ENCODE peak calls at places on chromosomes 11 and 22, in six cellular contexts. B is NB4, P is A549, T is IMR-90, E is sigmoid colon, M is adrenal gland. V is an unnamed sample.
A peak's percentile ranks its signal among the peaks of the same experiment; 100 is the strongest.

GRCh38 chr22:37404126-37404525 is 23.2 kb downstream of the ELFN2 start:
- DNase-seq in B (no peak), P (no peak), T (no peak), E (no peak), M (no peak), V (no peak)

GRCh38 chr11:125968363-125968762 is 22.5 kb downstream of the VSIG10L2 start:
- DNase-seq in B (peak; percentile 84), P (no peak), T (no peak), E (no peak), M (no peak), V (no peak)

GRCh38 chr11:101862410-101863233 is 52.2 kb upstream of the CEP126 start:
- DNase-seq in B (peak; percentile 31), P (peak; percentile 44), T (peak; percentile 79), E (no peak), M (peak; percentile 20), V (peak; percentile 36)

GRCh38 chr22:19848298-19849224 is 6.1 kb downstream of the GNB1L start:
- DNase-seq in B (no peak), P (peak; percentile 21), T (no peak), E (peak; percentile 59), M (peak; percentile 73), V (no peak)

GRCh38 chr11:83836883-83837654 is 550.9 kb upstream of the CCDC90B start:
- DNase-seq in B (peak; percentile 63), P (peak; percentile 57), T (peak; percentile 50), E (peak; percentile 73), M (peak; percentile 44), V (peak; percentile 29)

GRCh38 chr11:86926975-86927374 is 28.2 kb downstream of the FZD4 start:
- DNase-seq in B (no peak), P (no peak), T (peak; percentile 44), E (no peak), M (peak; percentile 33), V (no peak)

GRCh38 chr11:19660076-19660475 is 52.6 kb upstream of the NAV2 start:
- DNase-seq in B (peak; percentile 62), P (peak; percentile 72), T (peak; percentile 85), E (no peak), M (no peak), V (no peak)

GRCh38 chr11:73787051-73787642 is 527 bp upstream of the MRPL48 start:
- DNase-seq in B (no peak), P (no peak), T (no peak), E (no peak), M (no peak), V (peak; percentile 31)

GRCh38 chr22:21695432-21696085 is 29.7 kb downstream of the PPIL2 start:
- DNase-seq in B (no peak), P (no peak), T (no peak), E (no peak), M (no peak), V (no peak)

GRCh38 chr11:33736148-33736809 is at the start of gene CD59:
- DNase-seq in B (peak; percentile 91), P (peak; percentile 93), T (peak; percentile 88), E (peak; percentile 98), M (peak; percentile 97), V (peak; percentile 96)
- TF ChIP-seq POLR2A in B (peak; percentile 76), P (peak; percentile 83), T (peak; percentile 91), E (peak; percentile 81), M (no peak), V (peak; percentile 76)

GRCh38 chr22:35128637-35129036 is 62.7 kb downstream of the ISX start:
- DNase-seq in B (no peak), P (no peak), T (no peak), E (no peak), M (no peak), V (no peak)
- TF ChIP-seq POLR2A in B (no peak), P (no peak), T (no peak), E (no peak), M (no peak), V (no peak)

GRCh38 chr22:40410272-40410671 is 39.9 kb downstream of the SGSM3 start:
- DNase-seq in B (no peak), P (no peak), T (no peak), E (no peak), M (no peak), V (no peak)
- TF ChIP-seq POLR2A in B (no peak), P (no peak), T (no peak), E (no peak), M (no peak), V (no peak)

GRCh38 chr11:16773981-16774710 is 35.7 kb downstream of the C11orf58 start:
- DNase-seq in B (no peak), P (no peak), T (no peak), E (no peak), M (no peak), V (no peak)

GRCh38 chr11:16777576-16777975 is 39.1 kb downstream of the C11orf58 start:
- DNase-seq in B (no peak), P (no peak), T (no peak), E (no peak), M (no peak), V (no peak)

GRCh38 chr11:16776716-16777115 is 38.3 kb downstream of the C11orf58 start:
- DNase-seq in B (no peak), P (no peak), T (peak; percentile 25), E (no peak), M (no peak), V (no peak)

GRCh38 chr11:16774920-16775603 is 36.6 kb downstream of the C11orf58 start:
- DNase-seq in B (no peak), P (no peak), T (no peak), E (no peak), M (no peak), V (no peak)

GRCh38 chr11:16775604-16776283 is 37.3 kb downstream of the C11orf58 start:
- DNase-seq in B (no peak), P (no peak), T (no peak), E (no peak), M (no peak), V (no peak)
- TF ChIP-seq POLR2A in B (no peak), P (no peak), T (no peak), E (no peak), M (no peak), V (no peak)

DNA sequence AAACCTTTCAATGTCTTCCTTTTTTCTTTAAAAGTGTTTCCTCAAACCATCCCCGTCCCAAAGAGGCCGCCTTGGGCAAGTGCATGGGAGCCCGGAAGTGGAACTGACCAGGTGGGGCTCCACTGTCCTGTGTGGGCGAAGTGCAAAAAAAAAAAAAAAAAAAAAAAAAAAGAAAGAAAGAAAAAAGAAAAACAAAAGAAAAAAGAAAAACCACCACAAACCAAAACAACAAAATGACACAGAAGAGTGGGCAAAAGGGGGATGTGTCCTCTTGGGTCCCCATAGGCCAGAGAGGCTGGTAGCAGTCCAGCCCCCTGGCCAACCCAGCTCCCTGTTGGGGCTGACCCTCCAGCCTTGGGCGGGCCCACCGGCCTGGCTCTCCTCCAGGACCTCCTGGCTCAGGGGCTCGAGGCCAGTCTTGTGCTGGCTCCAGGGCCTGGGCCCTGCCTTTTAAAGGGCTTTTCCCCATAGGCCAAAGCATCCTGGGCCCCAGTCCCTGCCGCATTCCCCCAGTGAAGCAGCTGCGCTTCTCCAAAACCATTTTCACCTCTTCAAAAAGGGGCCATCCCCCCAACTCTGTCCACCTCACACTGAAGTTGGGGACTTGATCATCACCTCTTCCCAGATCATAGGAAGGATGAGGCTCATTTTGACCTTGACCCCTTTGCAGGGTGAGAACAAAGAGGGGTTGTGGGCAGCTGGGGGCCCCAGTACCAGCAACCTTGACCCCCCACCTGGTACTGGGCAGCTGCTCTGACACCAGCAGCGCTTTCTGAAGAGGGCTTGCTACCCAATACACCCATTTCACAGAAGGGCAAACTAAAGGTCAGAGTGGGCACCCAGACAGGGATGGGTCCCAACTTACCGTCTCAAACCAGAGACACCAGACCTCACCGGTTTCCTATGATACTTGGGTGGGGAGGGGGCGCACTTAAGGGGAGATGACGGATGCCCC is 9.4 kb downstream of the CBX6 start:
- DNase-seq in B (no peak), P (no peak), T (no peak), E (peak; percentile 87), M (peak; percentile 75), V (peak; percentile 87)
- TF ChIP-seq POLR2A in B (no peak), P (no peak), T (no peak), E (no peak), M (no peak), V (no peak)